ENCODE peak calls at places on chromosomes 6 and 20, in four cellular contexts. C is pancreas, T is PC-9, Q is A549. B is an unnamed sample.

GRCh38 chr6:168180548-168181011 is 101.6 kb upstream of the FRMD1 start:
- DNase-seq in C (no peak), T (no peak), Q (no peak), B (no peak)

GRCh38 chr6:47079638-47080037 is 37.5 kb upstream of the ADGRF1 start:
- DNase-seq in C (no peak), T (no peak), Q (peak; percentile 18), B (no peak)

GRCh38 chr6:167742719-167743303 is 83.9 kb upstream of the AFDN start:
- DNase-seq in C (no peak), T (no peak), Q (peak; percentile 12), B (peak; percentile 46)

GRCh38 chr6:150345786-150346185 is 23.0 kb upstream of the IYD start:
- DNase-seq in C (no peak), T (no peak), Q (no peak), B (no peak)

GRCh38 chr6:151425561-151425960 is 26.4 kb downstream of the RMND1 start:
- DNase-seq in C (no peak), T (no peak), Q (no peak), B (no peak)

GRCh38 chr20:39283464-39283863 is 321.3 kb downstream of the DHX35 start:
- DNase-seq in C (no peak), T (no peak), Q (no peak), B (no peak)

GRCh38 chr6:131061771-131062160 is 1.3 kb downstream of the EPB41L2 start:
- DNase-seq in C (no peak), T (no peak), Q (no peak), B (no peak)

GRCh38 chr20:52494244-52494643 is 302.7 kb upstream of the ZFP64 start:
- DNase-seq in C (no peak), T (no peak), Q (peak; percentile 10), B (no peak)

GRCh38 chr6:134178230-134179044 is 126.0 kb upstream of the SLC2A12 start:
- DNase-seq in C (no peak), T (no peak), Q (peak; percentile 91), B (peak; percentile 92)

GRCh38 chr6:30542404-30542725 is 13.9 kb downstream of the GNL1 start:
- DNase-seq in C (no peak), T (no peak), Q (no peak), B (no peak)

GRCh38 chr6:12174878-12175277 is 115.3 kb upstream of the EDN1 start:
- DNase-seq in C (no peak), T (no peak), Q (peak; percentile 11), B (no peak)

GRCh38 chr6:160974304-160974771 is 17.2 kb upstream of the MAP3K4 start:
- DNase-seq in C (no peak), T (no peak), Q (no peak), B (no peak)

GRCh38 chr6:107730683-107731314 is 93.3 kb downstream of the SCML4 start:
- DNase-seq in C (no peak), T (no peak), Q (no peak), B (peak; percentile 37)
- H3K4me1 ChIP-seq in C (peaks cover 9% of the 10 kb centered on the region), T (no peaks in the 10 kb centered on the region), Q (no peaks in the 10 kb centered on the region), B (peaks cover 23% of the 10 kb centered on the region)

GRCh38 chr6:139020689-139021088 is 7.9 kb upstream of the ABRACL start:
- DNase-seq in C (no peak), T (no peak), Q (peak; percentile 2), B (peak; percentile 16)

GRCh38 chr6:139016337-139017213 is 12.0 kb upstream of the ABRACL start:
- DNase-seq in C (no peak), T (no peak), Q (no peak), B (no peak)

GRCh38 chr6:139019722-139020121 is 8.8 kb upstream of the ABRACL start:
- DNase-seq in C (no peak), T (no peak), Q (no peak), B (no peak)

GRCh38 chr6:139014945-139015344 is 13.6 kb upstream of the ABRACL start:
- DNase-seq in C (no peak), T (no peak), Q (no peak), B (no peak)

GRCh38 chr6:139017227-139017626 is 11.3 kb upstream of the ABRACL start:
- DNase-seq in C (no peak), T (no peak), Q (no peak), B (no peak)
- TF ChIP-seq CTCF in C (no peak), T (no peak), Q (no peak), B (no peak)

GRCh38 chr6:170305772-170306323 is 710 bp upstream of the FAM120B start:
- DNase-seq in C (no peak), T (no peak), Q (no peak), B (no peak)

GRCh38 chr6:170296746-170297576 is 6.1 kb upstream of the DLL1 start:
- DNase-seq in C (no peak), T (no peak), Q (no peak), B (no peak)

GRCh38 chr6:170298688-170299087 is 7.8 kb upstream of the DLL1 start:
- DNase-seq in C (no peak), T (no peak), Q (no peak), B (no peak)

GRCh38 chr6:170297577-170298330 is 6.9 kb upstream of the DLL1 start:
- DNase-seq in C (no peak), T (no peak), Q (no peak), B (no peak)

GRCh38 chr6:170301184-170301583 is 5.4 kb upstream of the FAM120B start:
- DNase-seq in C (no peak), T (no peak), Q (no peak), B (no peak)
- H3K9me3 ChIP-seq in C (no peaks in the 10 kb centered on the region), T (no peaks in the 10 kb centered on the region), Q (peaks cover 3% of the 10 kb centered on the region), B (peaks cover 5% of the 10 kb centered on the region)

GRCh38 chr20:47432251-47433210 is 69.2 kb upstream of the NCOA3 start:
- DNase-seq in C (no peak), T (peak; percentile 87), Q (peak; percentile 87), B (peak; percentile 58)
- H3K4me1 ChIP-seq in C (no peaks in the 10 kb centered on the region), T (peaks cover 51% of the 10 kb centered on the region), Q (peaks cover 31% of the 10 kb centered on the region), B (peaks cover 23% of the 10 kb centered on the region)

GRCh38 chr6:166313255-166314070 is 5.3 kb upstream of the PRR18 start:
- DNase-seq in C (no peak), T (no peak), Q (peak; percentile 18), B (no peak)
- TF ChIP-seq CTCF in C (no peak), T (peak; percentile 39), Q (peak; percentile 40), B (peak; percentile 77)

B was measured in Caco-2.